ENCODE peak calls at places on chromosomes 5 and 9, in seven cellular contexts. F is HuH-7, D is T-helper 2 cell, A is T-cell, M is SHP77, Q is EL, V is cardiac fibroblast. R is an unnamed sample.

GRCh38 chr9:87596862-87597261 is 99.2 kb downstream of the DAPK1 start:
- DNase-seq in F (no peak), D (no peak), A (no peak), M (no peak), Q (no peak), V (peak), R (peak)

GRCh38 chr5:3734621-3735020 is 139.0 kb downstream of the IRX1 start:
- DNase-seq in F (no peak), D (no peak), A (no peak), M (no peak), Q (no peak), V (no peak), R (no peak)

GRCh38 chr5:143134269-143134668 is 269.2 kb downstream of the NR3C1 start:
- DNase-seq in F (no peak), D (no peak), A (no peak), M (no peak), Q (no peak), V (peak), R (no peak)

GRCh38 chr9:35733109-35733541 is 659 bp downstream of the CREB3 start:
- DNase-seq in F (peak), D (no peak), A (no peak), M (peak), Q (peak), V (peak), R (peak)

GRCh38 chr9:71518045-71518888 is 250.0 kb downstream of the CEMIP2 start:
- DNase-seq in F (no peak), D (no peak), A (no peak), M (no peak), Q (no peak), V (peak), R (no peak)

GRCh38 chr9:113632776-113633590 is 169.5 kb downstream of the RGS3 start:
- DNase-seq in F (no peak), D (no peak), A (no peak), M (no peak), Q (peak), V (peak), R (peak)

GRCh38 chr9:102355982-102356381 is 617.5 kb upstream of the GRIN3A start:
- DNase-seq in F (no peak), D (no peak), A (no peak), M (no peak), Q (no peak), V (no peak), R (no peak)

GRCh38 chr5:31361234-31361633 is 167.7 kb downstream of the CDH6 start:
- DNase-seq in F (no peak), D (no peak), A (no peak), M (no peak), Q (peak), V (peak), R (peak)

GRCh38 chr9:110520120-110520701 is 59.3 kb downstream of the SVEP1 start:
- DNase-seq in F (no peak), D (no peak), A (no peak), M (no peak), Q (peak), V (peak), R (peak)